ENCODE peak calls at places on chromosomes 12 and 14, in five cellular contexts. K is stomach, S is suprapubic skin, H is breast epithelium, O is upper lobe of left lung. B is an unnamed sample.

GRCh38 chr12:64892561-64892960 is 68.1 kb downstream of the TBC1D30 start:
- DNase-seq in K (no peak), S (no peak), H (no peak), O (no peak), B (no peak)

GRCh38 chr14:24692382-24693352 is 58.7 kb upstream of the GZMB start:
- DNase-seq in K (no peak), S (no peak), H (no peak), O (no peak), B (no peak)

GRCh38 chr14:70045715-70046535 is 142.8 kb downstream of the SLC8A3 start:
- DNase-seq in K (peak; percentile 86), S (no peak), H (peak; percentile 35), O (peak; percentile 83), B (no peak)

GRCh38 chr12:113184098-113184899 is 979 bp downstream of the DDX54 start:
- DNase-seq in K (no peak), S (peak; percentile 78), H (no peak), O (no peak), B (peak; percentile 68)

GRCh38 chr14:64938972-64939816 is 3.4 kb downstream of the GPX2 start:
- DNase-seq in K (no peak), S (no peak), H (no peak), O (no peak), B (no peak)

GRCh38 chr14:79417961-79418360 is 793.3 kb downstream of the DIO2 start:
- DNase-seq in K (no peak), S (no peak), H (no peak), O (no peak), B (no peak)

GRCh38 chr12:122166422-122167327 is 7.3 kb downstream of the IL31 start:
- DNase-seq in K (no peak), S (no peak), H (no peak), O (no peak), B (no peak)

GRCh38 chr12:124441443-124442190 is 125.8 kb downstream of the NCOR2 start:
- DNase-seq in K (no peak), S (no peak), H (no peak), O (no peak), B (no peak)

GRCh38 chr12:47753021-47754001 is 5.4 kb downstream of the RAPGEF3 start:
- DNase-seq in K (peak; percentile 89), S (peak; percentile 88), H (peak; percentile 98), O (peak; percentile 85), B (no peak)

GRCh38 chr14:96165493-96166474 is 38.9 kb upstream of the BDKRB2 start:
- DNase-seq in K (no peak), S (peak; percentile 51), H (no peak), O (no peak), B (no peak)

GRCh38 chr14:43005807-43006206 is 1399.1 kb downstream of the LRFN5 start:
- DNase-seq in K (no peak), S (no peak), H (no peak), O (no peak), B (no peak)

GRCh38 chr14:61569308-61569707 is 126.0 kb upstream of the HIF1A start:
- DNase-seq in K (no peak), S (no peak), H (no peak), O (no peak), B (no peak)

GRCh38 chr12:47715393-47715876 is 9.6 kb upstream of the RPAP3 start:
- DNase-seq in K (peak; percentile 82), S (no peak), H (peak; percentile 93), O (no peak), B (no peak)

GRCh38 chr14:89858084-89858483 is 96.4 kb downstream of the EFCAB11 start:
- DNase-seq in K (no peak), S (no peak), H (no peak), O (no peak), B (no peak)

GRCh38 chr14:68088463-68088862 is 268.9 kb downstream of the RAD51B start:
- DNase-seq in K (no peak), S (no peak), H (no peak), O (no peak), B (peak; percentile 10)

GRCh38 chr12:119149270-119149669 is 29.5 kb upstream of the HSPB8 start:
- DNase-seq in K (no peak), S (no peak), H (no peak), O (no peak), B (no peak)

GRCh38 chr14:88128811-88129210 is 123.9 kb downstream of the GPR65 start:
- DNase-seq in K (no peak), S (no peak), H (no peak), O (no peak), B (no peak)

GRCh38 chr12:122096591-122097149 is 18.1 kb downstream of the MLXIP start:
- DNase-seq in K (peak; percentile 34), S (peak; percentile 57), H (no peak), O (no peak), B (no peak)

GRCh38 chr12:121799175-121799841 is 4.5 kb upstream of the SETD1B start:
- DNase-seq in K (peak; percentile 61), S (peak; percentile 85), H (peak; percentile 87), O (peak; percentile 87), B (no peak)

GRCh38 chr12:13670249-13670648 is 311.2 kb downstream of the GRIN2B start:
- DNase-seq in K (no peak), S (no peak), H (no peak), O (no peak), B (no peak)

GRCh38 chr12:84507914-84508313 is 404.7 kb downstream of the SLC6A15 start:
- DNase-seq in K (no peak), S (peak; percentile 50), H (no peak), O (no peak), B (no peak)

GRCh38 chr12:44696542-44696941 is 179.6 kb downstream of the NELL2 start:
- DNase-seq in K (no peak), S (no peak), H (no peak), O (no peak), B (no peak)

GRCh38 chr12:19110541-19110940 is 19.0 kb upstream of the PLEKHA5 start:
- DNase-seq in K (no peak), S (no peak), H (no peak), O (no peak), B (no peak)

GRCh38 chr12:47015381-47015780 is 64.0 kb upstream of the PCED1B start:
- DNase-seq in K (no peak), S (no peak), H (no peak), O (no peak), B (no peak)

GRCh38 chr12:45685680-45686079 is 43.8 kb upstream of the ARID2 start:
- DNase-seq in K (no peak), S (no peak), H (no peak), O (no peak), B (no peak)

GRCh38 chr12:48957141-48958048 is at the start of gene ARF3:
- DNase-seq in K (peak; percentile 96), S (peak; percentile 96), H (peak; percentile 89), O (peak; percentile 96), B (peak; percentile 72)
- H3K27ac ChIP-seq in K (peak within 1 kb of the TSS; percentile 92), S (peak within 1 kb of the TSS; percentile 66), H (peak within 1 kb of the TSS; percentile 98), O (peak within 1 kb of the TSS; percentile 78), B (peak within 1 kb of the TSS; percentile 92)

DNA sequence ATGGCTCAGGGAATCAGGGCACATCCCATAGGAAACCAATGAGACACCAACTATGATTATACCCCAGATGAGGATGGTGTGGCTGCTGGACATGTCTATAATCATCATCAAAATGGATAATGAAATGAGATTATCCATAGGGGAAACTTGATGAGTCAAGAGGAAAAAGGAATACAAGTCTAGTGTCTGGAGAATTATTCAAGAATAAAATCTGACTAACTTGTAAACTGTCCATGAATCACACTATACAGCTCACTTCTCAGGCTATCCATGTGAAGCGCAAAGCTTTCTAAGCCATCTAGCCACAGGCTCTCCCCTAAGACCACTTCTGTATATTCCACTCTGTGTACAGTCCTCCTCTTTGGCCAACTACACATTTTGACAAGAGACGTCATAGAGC is 52.5 kb downstream of the DUSP16 start:
- DNase-seq in K (no peak), S (no peak), H (no peak), O (no peak), B (peak; percentile 12)
- TF ChIP-seq POLR2AphosphoS5 in K (no peak), S (no peak), H (no peak), O (no peak), B (no peak)

GRCh38 chr12:60269611-60270269 is 673.9 kb downstream of the SLC16A7 start:
- DNase-seq in K (no peak), S (no peak), H (no peak), O (peak; percentile 81), B (no peak)

GRCh38 chr12:60264094-60264493 is 668.3 kb downstream of the SLC16A7 start:
- DNase-seq in K (no peak), S (no peak), H (no peak), O (no peak), B (no peak)

GRCh38 chr12:60265741-60266140 is 669.9 kb downstream of the SLC16A7 start:
- DNase-seq in K (no peak), S (no peak), H (no peak), O (no peak), B (peak; percentile 13)

GRCh38 chr12:60263146-60263545 is 667.3 kb downstream of the SLC16A7 start:
- DNase-seq in K (no peak), S (no peak), H (no peak), O (no peak), B (no peak)

DNA sequence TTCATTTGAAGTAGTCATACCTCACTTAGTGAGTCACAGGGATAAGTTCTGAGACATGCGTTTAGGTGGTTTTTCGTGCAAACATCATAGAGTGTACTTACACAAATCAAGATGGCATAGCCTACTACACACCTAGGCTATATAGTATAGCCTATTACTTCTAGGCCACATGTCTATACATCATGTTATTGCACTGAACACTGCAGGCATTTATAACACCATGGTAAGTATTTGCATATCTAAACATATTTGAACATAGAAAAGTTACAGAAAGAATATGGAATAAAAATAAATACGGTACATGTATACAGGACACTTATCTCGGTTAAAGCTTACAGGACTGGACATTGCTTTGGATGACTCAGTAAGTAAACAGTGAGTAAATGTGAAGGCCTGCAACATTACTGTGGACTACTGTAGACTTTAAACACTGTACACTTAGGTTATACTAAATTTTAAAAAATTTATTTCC is 670.6 kb downstream of the SLC16A7 start:
- DNase-seq in K (no peak), S (no peak), H (no peak), O (no peak), B (peak; percentile 88)
- TF ChIP-seq CTCF in K (no peak), S (no peak), H (no peak), O (no peak), B (no peak)

GRCh38 chr12:100963381-100963780 is 168.8 kb downstream of the ANO4 start:
- DNase-seq in K (no peak), S (no peak), H (no peak), O (no peak), B (no peak)

GRCh38 chr12:100959481-100959880 is 164.9 kb downstream of the ANO4 start:
- DNase-seq in K (no peak), S (no peak), H (no peak), O (no peak), B (no peak)

GRCh38 chr12:100956311-100956852 is 161.8 kb downstream of the ANO4 start:
- DNase-seq in K (no peak), S (no peak), H (no peak), O (no peak), B (no peak)

GRCh38 chr12:100964026-100964425 is 169.4 kb downstream of the ANO4 start:
- DNase-seq in K (no peak), S (no peak), H (no peak), O (no peak), B (no peak)

DNA sequence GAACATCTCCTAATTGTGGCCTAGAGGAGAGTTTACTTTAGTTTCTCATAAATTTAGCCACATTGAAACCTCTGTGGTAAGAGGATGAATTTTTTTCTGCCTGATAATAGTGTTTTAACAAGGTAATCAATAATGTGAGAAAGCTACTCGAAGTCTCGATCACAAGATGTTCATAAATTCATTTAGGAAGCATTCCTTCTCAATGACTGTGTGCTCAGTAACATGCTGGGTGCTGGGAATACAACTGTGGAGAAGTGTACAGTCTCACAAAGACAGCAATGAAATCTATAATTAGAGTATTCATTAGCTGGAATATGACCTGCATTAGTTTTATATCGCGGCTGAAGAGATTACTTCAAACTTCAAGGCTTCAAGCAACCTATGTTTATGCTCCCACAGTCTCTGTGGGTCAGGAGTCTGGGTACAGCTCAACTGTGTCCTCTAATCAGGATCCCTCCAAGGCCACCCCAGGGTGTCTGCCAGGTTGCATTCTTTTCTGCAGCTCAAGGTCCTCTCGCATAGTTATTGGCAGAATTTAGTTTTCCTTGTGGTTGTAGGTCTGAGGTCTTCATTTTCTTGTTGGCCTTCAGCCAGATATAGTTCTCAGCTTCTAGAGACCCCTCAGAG is 167.6 kb downstream of the ANO4 start:
- DNase-seq in K (no peak), S (no peak), H (no peak), O (no peak), B (no peak)
- H3K27ac ChIP-seq in K (no peak overlapping the region), S (no peak overlapping the region), H (no peak overlapping the region), O (no peak overlapping the region), B (no peak overlapping the region)

B was measured in Panc1.